ENCODE peak calls at places on chromosomes 7 and 10, in four cellular contexts. C is upper lobe of left lung, G is SK-N-SH, W is A549. Q is an unnamed sample. For H3K4me1, the result is how much of the 10 kb centered on the place peaks cover.

GRCh38 chr7:17234398-17235021 is 63.9 kb upstream of the AHR start:
- DNase-seq in C (peak), G (no peak), W (peak), Q (peak)

GRCh38 chr7:29139191-29139590 is 7.1 kb downstream of the CPVL start:
- DNase-seq in C (no peak), G (no peak), W (no peak), Q (no peak)

GRCh38 chr7:6250364-6250833 is 22.0 kb downstream of the CYTH3 start:
- DNase-seq in C (no peak), G (no peak), W (no peak), Q (no peak)

GRCh38 chr10:23055424-23056191 is 39.8 kb upstream of the MSRB2 start:
- DNase-seq in C (no peak), G (no peak), W (no peak), Q (no peak)

GRCh38 chr7:151809156-151809863 is 67.6 kb downstream of the PRKAG2 start:
- DNase-seq in C (no peak), G (no peak), W (no peak), Q (no peak)

GRCh38 chr10:110045772-110046171 is 38.0 kb downstream of the ADD3 start:
- DNase-seq in C (no peak), G (no peak), W (no peak), Q (no peak)

GRCh38 chr10:100981178-100981710 is 6.1 kb downstream of the MRPL43 start:
- DNase-seq in C (no peak), G (no peak), W (no peak), Q (no peak)

GRCh38 chr10:94282369-94282768 is 80.4 kb downstream of the NOC3L start:
- DNase-seq in C (no peak), G (no peak), W (no peak), Q (no peak)

GRCh38 chr7:114109299-114109698 is 190.5 kb upstream of the PPP1R3A start:
- DNase-seq in C (no peak), G (no peak), W (no peak), Q (no peak)

GRCh38 chr7:141356096-141356495 is 195.1 kb upstream of the AGK start:
- DNase-seq in C (no peak), G (no peak), W (no peak), Q (no peak)

GRCh38 chr10:26410356-26410755 is 27.8 kb upstream of the APBB1IP start:
- DNase-seq in C (no peak), G (no peak), W (no peak), Q (no peak)

GRCh38 chr7:2114052-2114451 is 118.7 kb downstream of the MAD1L1 start:
- DNase-seq in C (no peak), G (no peak), W (no peak), Q (no peak)

GRCh38 chr10:97896756-97897155 is 47.1 kb downstream of the GOLGA7B start:
- DNase-seq in C (no peak), G (no peak), W (no peak), Q (no peak)

GRCh38 chr7:36260481-36260880 is 107.4 kb downstream of the EEPD1 start:
- DNase-seq in C (no peak), G (no peak), W (no peak), Q (no peak)

GRCh38 chr7:36262706-36263484 is 109.8 kb downstream of the EEPD1 start:
- DNase-seq in C (no peak), G (no peak), W (no peak), Q (no peak)

GRCh38 chr7:36264123-36264916 is 111.3 kb downstream of the EEPD1 start:
- DNase-seq in C (peak), G (peak), W (no peak), Q (no peak)

GRCh38 chr7:36261019-36261754 is 108.1 kb downstream of the EEPD1 start:
- DNase-seq in C (no peak), G (no peak), W (no peak), Q (no peak)

GRCh38 chr7:36262286-36262685 is 109.2 kb downstream of the EEPD1 start:
- DNase-seq in C (no peak), G (no peak), W (no peak), Q (no peak)
- H3K4me1 ChIP-seq in C (half or more), G (under half), W (half or more), Q (under half)

GRCh38 chr7:10577866-10578374 is 395.8 kb upstream of the PHF14 start:
- DNase-seq in C (no peak), G (no peak), W (no peak), Q (no peak)
- TF ChIP-seq EP300 in C (no peak), G (no peak), W (no peak), Q (no peak)

GRCh38 chr10:29140991-29141390 is 147.9 kb upstream of the LYZL1 start:
- DNase-seq in C (no peak), G (no peak), W (peak), Q (no peak)
- H3K4me1 ChIP-seq in C (under half), G (under half), W (under half), Q (under half)

GRCh38 chr7:104207348-104207730 is 474 bp downstream of the ORC5 start:
- DNase-seq in C (no peak), G (peak), W (no peak), Q (no peak)

GRCh38 chr7:104206841-104207240 is 972 bp downstream of the ORC5 start:
- DNase-seq in C (no peak), G (peak), W (no peak), Q (no peak)

GRCh38 chr7:104208421-104208780 is 588 bp upstream of the ORC5 start:
- DNase-seq in C (no peak), G (no peak), W (no peak), Q (no peak)

GRCh38 chr7:104209063-104209462 is 1.2 kb upstream of the ORC5 start:
- DNase-seq in C (no peak), G (no peak), W (no peak), Q (no peak)

GRCh38 chr7:104207731-104208420 is at the start of gene ORC5:
- DNase-seq in C (peak), G (peak), W (peak), Q (peak)
- TF ChIP-seq EP300 in C (no peak), G (no peak), W (no peak), Q (peak)

GRCh38 chr7:58087536-58088190 is 637.7 kb downstream of the ZNF716 start:
- DNase-seq in C (no peak), G (peak), W (no peak), Q (no peak)
- H3K4me1 ChIP-seq in C (under half), G (under half), W (under half), Q (under half)

DNA sequence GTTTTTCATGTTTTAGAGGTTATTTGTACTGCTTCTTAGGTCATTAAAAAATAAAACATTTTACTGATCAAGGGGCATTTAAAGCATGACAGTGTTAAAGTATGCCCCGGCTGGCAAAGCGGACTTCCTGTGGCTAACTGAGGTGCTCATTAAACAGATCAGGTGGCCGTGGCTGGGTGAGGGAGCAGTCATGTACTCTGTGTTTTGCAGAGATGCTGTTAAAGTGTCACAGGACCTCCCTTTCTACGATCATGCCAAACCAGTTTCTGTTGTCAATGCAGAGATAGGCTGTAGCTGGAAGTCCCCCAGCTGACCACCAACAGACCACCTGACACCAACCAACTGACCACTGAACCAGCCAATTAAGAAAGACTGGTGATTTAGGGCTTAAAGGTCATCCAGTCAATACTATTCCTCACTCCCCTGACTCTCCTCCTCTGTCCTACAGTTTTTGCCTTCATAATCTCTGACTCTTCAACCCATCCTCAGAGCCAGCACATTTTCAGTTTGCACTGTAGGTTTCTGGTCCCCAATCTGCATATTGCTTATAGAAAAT is 431.1 kb upstream of the LRGUK start:
- DNase-seq in C (no peak), G (no peak), W (no peak), Q (no peak)
- TF ChIP-seq EP300 in C (no peak), G (no peak), W (no peak), Q (no peak)

DNA sequence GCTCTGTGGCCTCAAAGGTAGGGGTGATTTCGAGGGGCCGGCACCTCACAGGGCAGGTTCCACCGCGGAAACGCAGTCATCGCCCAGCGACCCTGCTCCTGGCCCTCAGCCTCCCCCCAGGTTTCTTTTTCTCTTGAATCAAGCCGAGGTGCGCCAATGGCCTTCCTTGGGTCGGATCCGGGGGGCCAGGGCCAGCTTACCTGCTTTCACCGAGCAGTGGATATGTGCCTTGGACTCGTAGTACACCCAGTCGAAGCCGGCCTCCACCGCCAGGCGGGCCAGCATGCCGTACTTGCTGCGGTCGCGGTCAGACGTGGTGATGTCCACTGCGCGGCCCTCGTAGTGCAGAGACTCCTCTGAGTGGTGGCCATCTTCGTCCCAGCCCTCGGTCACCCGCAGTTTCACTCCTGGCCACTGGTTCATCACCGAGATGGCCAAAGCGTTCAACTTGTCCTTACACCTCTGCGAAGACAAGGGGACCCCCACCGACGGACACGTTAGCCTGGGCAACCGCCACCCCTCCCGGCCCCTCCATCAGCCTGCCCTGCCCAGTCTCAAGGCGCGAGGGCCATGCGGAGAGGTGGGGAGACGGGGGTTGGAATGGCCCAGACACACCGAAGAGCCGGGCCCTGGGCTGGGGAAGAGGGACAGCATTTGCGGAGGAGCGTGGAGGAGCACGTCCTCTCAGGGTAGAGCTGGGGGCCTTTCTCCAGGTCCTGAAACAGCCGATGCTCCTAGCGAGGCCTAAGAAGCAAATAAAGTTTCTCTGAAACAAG is 6.0 kb downstream of the SHH start:
- DNase-seq in C (no peak), G (peak), W (no peak), Q (no peak)
- H3K4me1 ChIP-seq in C (half or more), G (under half), W (under half), Q (under half)

Q was measured in tibial nerve.